ENCODE peak calls at places on chromosomes 11 and 22, in seven cellular contexts. One of them, this sample, is unnamed.

GRCh38 chr22:36411589-36412258 is 24.0 kb upstream of the MYH9 start:
- DNase-seq in CD8-positive, alpha-beta T cell: no peak
- DNase-seq in iPS DF 6.9: no peak
- DNase-seq in pancreas: no peak
- DNase-seq in body of pancreas: peak; percentile 73
- DNase-seq in mesendoderm: no peak
- DNase-seq in IMR-90: no peak
- DNase-seq in this sample: no peak

GRCh38 chr11:41921991-41922390 is 462.5 kb upstream of the LRRC4C start:
- DNase-seq in CD8-positive, alpha-beta T cell: no peak
- DNase-seq in iPS DF 6.9: no peak
- DNase-seq in pancreas: no peak
- DNase-seq in body of pancreas: no peak
- DNase-seq in mesendoderm: peak; percentile 70
- DNase-seq in IMR-90: no peak
- DNase-seq in this sample: no peak

GRCh38 chr11:126476977-126477376 is 121.5 kb downstream of the ST3GAL4 start:
- DNase-seq in CD8-positive, alpha-beta T cell: no peak
- DNase-seq in iPS DF 6.9: no peak
- DNase-seq in pancreas: peak; percentile 17
- DNase-seq in body of pancreas: no peak
- DNase-seq in mesendoderm: no peak
- DNase-seq in IMR-90: no peak
- DNase-seq in this sample: no peak

GRCh38 chr11:15858881-15859280 is 497.5 kb downstream of the SOX6 start:
- DNase-seq in CD8-positive, alpha-beta T cell: no peak
- DNase-seq in iPS DF 6.9: no peak
- DNase-seq in pancreas: no peak
- DNase-seq in body of pancreas: no peak
- DNase-seq in mesendoderm: no peak
- DNase-seq in IMR-90: peak; percentile 10
- DNase-seq in this sample: no peak

GRCh38 chr11:44600739-44601416 is 35.4 kb downstream of the CD82 start:
- DNase-seq in CD8-positive, alpha-beta T cell: no peak
- DNase-seq in iPS DF 6.9: no peak
- DNase-seq in pancreas: no peak
- DNase-seq in body of pancreas: no peak
- DNase-seq in mesendoderm: peak; percentile 39
- DNase-seq in IMR-90: peak; percentile 20
- DNase-seq in this sample: no peak

GRCh38 chr11:65141896-65142494 is 7.7 kb upstream of the SYVN1 start:
- DNase-seq in CD8-positive, alpha-beta T cell: no peak
- DNase-seq in iPS DF 6.9: no peak
- DNase-seq in pancreas: no peak
- DNase-seq in body of pancreas: no peak
- DNase-seq in mesendoderm: no peak
- DNase-seq in IMR-90: no peak
- DNase-seq in this sample: no peak

GRCh38 chr11:47215366-47215925 is 672 bp downstream of the DDB2 start:
- DNase-seq in CD8-positive, alpha-beta T cell: no peak
- DNase-seq in iPS DF 6.9: no peak
- DNase-seq in pancreas: no peak
- DNase-seq in body of pancreas: no peak
- DNase-seq in mesendoderm: peak; percentile 90
- DNase-seq in IMR-90: no peak
- DNase-seq in this sample: no peak

GRCh38 chr11:70825893-70826540 is 426.4 kb downstream of the SHANK2 start:
- DNase-seq in CD8-positive, alpha-beta T cell: no peak
- DNase-seq in iPS DF 6.9: no peak
- DNase-seq in pancreas: no peak
- DNase-seq in body of pancreas: no peak
- DNase-seq in mesendoderm: no peak
- DNase-seq in IMR-90: no peak
- DNase-seq in this sample: no peak

GRCh38 chr22:42061041-42061440 is 9.6 kb downstream of the NAGA start:
- DNase-seq in CD8-positive, alpha-beta T cell: no peak
- DNase-seq in iPS DF 6.9: no peak
- DNase-seq in pancreas: no peak
- DNase-seq in body of pancreas: no peak
- DNase-seq in mesendoderm: no peak
- DNase-seq in IMR-90: no peak
- DNase-seq in this sample: no peak

GRCh38 chr11:128550261-128550821 is 37.0 kb downstream of the ETS1 start:
- DNase-seq in CD8-positive, alpha-beta T cell: no peak
- DNase-seq in iPS DF 6.9: no peak
- DNase-seq in pancreas: no peak
- DNase-seq in body of pancreas: no peak
- DNase-seq in mesendoderm: no peak
- DNase-seq in IMR-90: no peak
- DNase-seq in this sample: no peak
- H3K27ac ChIP-seq in CD8-positive, alpha-beta T cell: peak overlapping the region; percentile 26
- H3K27ac ChIP-seq in iPS DF 6.9: no peak overlapping the region
- H3K27ac ChIP-seq in pancreas: no peak overlapping the region
- H3K27ac ChIP-seq in body of pancreas: no peak overlapping the region
- H3K27ac ChIP-seq in mesendoderm: no peak overlapping the region
- H3K27ac ChIP-seq in IMR-90: no peak overlapping the region
- H3K27ac ChIP-seq in this sample: no peak overlapping the region

GRCh38 chr11:28763876-28764275 is 655.7 kb downstream of the METTL15 start:
- DNase-seq in CD8-positive, alpha-beta T cell: no peak
- DNase-seq in iPS DF 6.9: no peak
- DNase-seq in pancreas: no peak
- DNase-seq in body of pancreas: no peak
- DNase-seq in mesendoderm: no peak
- DNase-seq in IMR-90: peak; percentile 25
- DNase-seq in this sample: no peak

GRCh38 chr11:28757725-28758515 is 649.7 kb downstream of the METTL15 start:
- DNase-seq in CD8-positive, alpha-beta T cell: no peak
- DNase-seq in iPS DF 6.9: no peak
- DNase-seq in pancreas: no peak
- DNase-seq in body of pancreas: no peak
- DNase-seq in mesendoderm: no peak
- DNase-seq in IMR-90: peak; percentile 94
- DNase-seq in this sample: no peak

GRCh38 chr11:28760676-28761390 is 652.6 kb downstream of the METTL15 start:
- DNase-seq in CD8-positive, alpha-beta T cell: no peak
- DNase-seq in iPS DF 6.9: no peak
- DNase-seq in pancreas: no peak
- DNase-seq in body of pancreas: no peak
- DNase-seq in mesendoderm: peak; percentile 19
- DNase-seq in IMR-90: peak; percentile 27
- DNase-seq in this sample: no peak

GRCh38 chr11:28756977-28757376 is 648.8 kb downstream of the METTL15 start:
- DNase-seq in CD8-positive, alpha-beta T cell: no peak
- DNase-seq in iPS DF 6.9: no peak
- DNase-seq in pancreas: no peak
- DNase-seq in body of pancreas: no peak
- DNase-seq in mesendoderm: peak; percentile 13
- DNase-seq in IMR-90: peak; percentile 89
- DNase-seq in this sample: no peak

DNA sequence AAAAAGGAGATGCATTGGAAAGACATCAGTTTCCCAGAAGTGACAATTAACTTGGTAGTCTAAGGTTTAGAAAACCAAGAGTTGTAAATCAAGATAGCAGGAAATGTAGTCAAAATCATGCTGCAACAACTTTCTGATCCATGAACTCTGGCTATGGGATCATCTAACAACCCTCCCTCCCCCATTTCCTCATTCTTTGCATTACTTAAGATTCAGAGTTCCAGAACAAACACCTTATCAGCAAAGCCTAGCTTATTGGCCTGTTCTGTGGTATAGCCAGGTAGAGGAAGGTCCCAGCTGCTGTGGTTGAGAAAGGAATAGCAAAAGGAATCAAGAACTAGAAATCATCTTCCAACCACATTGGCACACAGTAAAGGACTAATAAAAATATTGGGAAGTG is 651.1 kb downstream of the METTL15 start:
- DNase-seq in CD8-positive, alpha-beta T cell: no peak
- DNase-seq in iPS DF 6.9: no peak
- DNase-seq in pancreas: no peak
- DNase-seq in body of pancreas: no peak
- DNase-seq in mesendoderm: peak; percentile 87
- DNase-seq in IMR-90: peak; percentile 59
- DNase-seq in this sample: no peak
- H3K27ac ChIP-seq in CD8-positive, alpha-beta T cell: no peak overlapping the region
- H3K27ac ChIP-seq in iPS DF 6.9: no peak overlapping the region
- H3K27ac ChIP-seq in pancreas: no peak overlapping the region
- H3K27ac ChIP-seq in body of pancreas: no peak overlapping the region
- H3K27ac ChIP-seq in mesendoderm: no peak overlapping the region
- H3K27ac ChIP-seq in IMR-90: peak overlapping the region; percentile 99
- H3K27ac ChIP-seq in this sample: no peak overlapping the region

DNA sequence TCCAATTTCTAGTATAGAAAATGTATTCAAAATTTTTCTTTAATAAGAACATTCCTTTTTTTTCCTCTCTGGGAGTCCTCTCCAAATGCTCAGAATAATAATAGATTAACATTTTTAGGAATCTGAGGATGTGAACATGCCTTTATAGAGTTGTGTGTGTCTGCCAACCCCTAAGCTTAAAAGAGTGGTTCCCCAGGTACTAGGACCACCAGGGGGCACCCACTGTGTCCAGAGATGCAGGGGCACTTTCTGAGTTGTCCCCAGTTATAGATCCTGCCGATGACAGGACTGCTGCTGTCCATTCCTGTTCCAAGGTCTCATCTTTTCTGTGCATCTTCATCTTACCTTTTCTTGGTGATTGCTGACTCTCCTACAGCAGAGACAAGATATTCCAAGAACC is 27.0 kb upstream of the MICAL2 start:
- DNase-seq in CD8-positive, alpha-beta T cell: no peak
- DNase-seq in iPS DF 6.9: no peak
- DNase-seq in pancreas: no peak
- DNase-seq in body of pancreas: no peak
- DNase-seq in mesendoderm: peak; percentile 29
- DNase-seq in IMR-90: no peak
- DNase-seq in this sample: no peak
- H3K27ac ChIP-seq in CD8-positive, alpha-beta T cell: no peak overlapping the region
- H3K27ac ChIP-seq in iPS DF 6.9: no peak overlapping the region
- H3K27ac ChIP-seq in pancreas: no peak overlapping the region
- H3K27ac ChIP-seq in body of pancreas: no peak overlapping the region
- H3K27ac ChIP-seq in mesendoderm: no peak overlapping the region
- H3K27ac ChIP-seq in IMR-90: no peak overlapping the region
- H3K27ac ChIP-seq in this sample: no peak overlapping the region

GRCh38 chr11:34072041-34072440 is 20.5 kb downstream of the CAPRIN1 start:
- DNase-seq in CD8-positive, alpha-beta T cell: no peak
- DNase-seq in iPS DF 6.9: no peak
- DNase-seq in pancreas: no peak
- DNase-seq in body of pancreas: no peak
- DNase-seq in mesendoderm: no peak
- DNase-seq in IMR-90: no peak
- DNase-seq in this sample: no peak

GRCh38 chr11:34068098-34068497 is 16.6 kb downstream of the CAPRIN1 start:
- DNase-seq in CD8-positive, alpha-beta T cell: no peak
- DNase-seq in iPS DF 6.9: no peak
- DNase-seq in pancreas: no peak
- DNase-seq in body of pancreas: no peak
- DNase-seq in mesendoderm: no peak
- DNase-seq in IMR-90: peak; percentile 64
- DNase-seq in this sample: no peak

GRCh38 chr11:34075178-34075820 is 23.8 kb downstream of the CAPRIN1 start:
- DNase-seq in CD8-positive, alpha-beta T cell: no peak
- DNase-seq in iPS DF 6.9: no peak
- DNase-seq in pancreas: no peak
- DNase-seq in body of pancreas: no peak
- DNase-seq in mesendoderm: no peak
- DNase-seq in IMR-90: peak; percentile 77
- DNase-seq in this sample: no peak

GRCh38 chr11:34074391-34074790 is 22.9 kb downstream of the CAPRIN1 start:
- DNase-seq in CD8-positive, alpha-beta T cell: no peak
- DNase-seq in iPS DF 6.9: no peak
- DNase-seq in pancreas: no peak
- DNase-seq in body of pancreas: no peak
- DNase-seq in mesendoderm: no peak
- DNase-seq in IMR-90: no peak
- DNase-seq in this sample: no peak

GRCh38 chr11:34072831-34073230 is 21.3 kb downstream of the CAPRIN1 start:
- DNase-seq in CD8-positive, alpha-beta T cell: no peak
- DNase-seq in iPS DF 6.9: no peak
- DNase-seq in pancreas: no peak
- DNase-seq in body of pancreas: no peak
- DNase-seq in mesendoderm: no peak
- DNase-seq in IMR-90: peak; percentile 7
- DNase-seq in this sample: no peak
- H3K27ac ChIP-seq in CD8-positive, alpha-beta T cell: no peak overlapping the region
- H3K27ac ChIP-seq in iPS DF 6.9: no peak overlapping the region
- H3K27ac ChIP-seq in pancreas: no peak overlapping the region
- H3K27ac ChIP-seq in body of pancreas: no peak overlapping the region
- H3K27ac ChIP-seq in mesendoderm: no peak overlapping the region
- H3K27ac ChIP-seq in IMR-90: no peak overlapping the region
- H3K27ac ChIP-seq in this sample: no peak overlapping the region

GRCh38 chr11:125218336-125218735 is 53.8 kb downstream of the PKNOX2 start:
- DNase-seq in CD8-positive, alpha-beta T cell: no peak
- DNase-seq in iPS DF 6.9: no peak
- DNase-seq in pancreas: no peak
- DNase-seq in body of pancreas: no peak
- DNase-seq in mesendoderm: no peak
- DNase-seq in IMR-90: no peak
- DNase-seq in this sample: no peak

GRCh38 chr11:125211191-125211953 is 46.8 kb downstream of the PKNOX2 start:
- DNase-seq in CD8-positive, alpha-beta T cell: no peak
- DNase-seq in iPS DF 6.9: no peak
- DNase-seq in pancreas: no peak
- DNase-seq in body of pancreas: no peak
- DNase-seq in mesendoderm: peak; percentile 60
- DNase-seq in IMR-90: peak; percentile 10
- DNase-seq in this sample: no peak

GRCh38 chr11:125215951-125216350 is 51.4 kb downstream of the PKNOX2 start:
- DNase-seq in CD8-positive, alpha-beta T cell: no peak
- DNase-seq in iPS DF 6.9: no peak
- DNase-seq in pancreas: no peak
- DNase-seq in body of pancreas: no peak
- DNase-seq in mesendoderm: no peak
- DNase-seq in IMR-90: no peak
- DNase-seq in this sample: no peak

GRCh38 chr11:125214466-125215204 is 50.1 kb downstream of the PKNOX2 start:
- DNase-seq in CD8-positive, alpha-beta T cell: no peak
- DNase-seq in iPS DF 6.9: no peak
- DNase-seq in pancreas: no peak
- DNase-seq in body of pancreas: no peak
- DNase-seq in mesendoderm: no peak
- DNase-seq in IMR-90: no peak
- DNase-seq in this sample: no peak

DNA sequence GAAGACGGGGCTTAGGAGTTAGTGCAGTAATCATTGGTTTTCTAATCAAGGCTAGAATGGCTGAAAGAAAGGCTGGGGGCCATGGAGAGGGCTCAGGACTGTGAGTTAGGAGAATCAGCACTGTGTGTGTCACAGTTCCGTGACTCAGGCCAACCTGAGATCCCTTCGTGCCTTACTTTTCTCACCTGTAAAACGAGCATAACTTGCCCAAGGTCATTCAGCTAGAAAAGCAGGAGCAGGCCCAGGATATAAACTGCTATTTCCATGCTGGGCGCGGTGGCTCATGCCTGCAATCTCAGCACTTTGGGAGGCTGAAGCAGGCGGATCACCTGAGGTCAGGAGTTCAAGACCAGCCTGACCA is 50.6 kb downstream of the PKNOX2 start:
- DNase-seq in CD8-positive, alpha-beta T cell: no peak
- DNase-seq in iPS DF 6.9: no peak
- DNase-seq in pancreas: no peak
- DNase-seq in body of pancreas: no peak
- DNase-seq in mesendoderm: no peak
- DNase-seq in IMR-90: no peak
- DNase-seq in this sample: no peak
- H3K27ac ChIP-seq in CD8-positive, alpha-beta T cell: no peak overlapping the region
- H3K27ac ChIP-seq in iPS DF 6.9: no peak overlapping the region
- H3K27ac ChIP-seq in pancreas: no peak overlapping the region
- H3K27ac ChIP-seq in body of pancreas: no peak overlapping the region
- H3K27ac ChIP-seq in mesendoderm: no peak overlapping the region
- H3K27ac ChIP-seq in IMR-90: no peak overlapping the region
- H3K27ac ChIP-seq in this sample: no peak overlapping the region

This sample was measured in substantia nigra.